ENCODE peak calls at places on chromosome 6, in seven cellular contexts. One of them, this sample, is unnamed.

GRCh38 chr6:134519456-134519855 is 201.5 kb upstream of the SGK1 start:
- DNase-seq in SK-N-SH: no peak
- DNase-seq in H1: no peak
- DNase-seq in HCT116: no peak
- DNase-seq in GM12878: peak; percentile 4
- DNase-seq in K562: no peak
- DNase-seq in HepG2: no peak
- DNase-seq in this sample: no peak

GRCh38 chr6:41718828-41719227 is 16.6 kb downstream of the TFEB start:
- DNase-seq in SK-N-SH: no peak
- DNase-seq in H1: no peak
- DNase-seq in HCT116: no peak
- DNase-seq in GM12878: no peak
- DNase-seq in K562: no peak
- DNase-seq in HepG2: no peak
- DNase-seq in this sample: no peak

GRCh38 chr6:136492409-136492808 is 57.8 kb downstream of the MAP7 start:
- DNase-seq in SK-N-SH: no peak
- DNase-seq in H1: no peak
- DNase-seq in HCT116: no peak
- DNase-seq in GM12878: no peak
- DNase-seq in K562: no peak
- DNase-seq in HepG2: no peak
- DNase-seq in this sample: no peak

GRCh38 chr6:134173936-134174789 is 121.7 kb upstream of the SLC2A12 start:
- DNase-seq in SK-N-SH: peak; percentile 67
- DNase-seq in H1: peak; percentile 95
- DNase-seq in HCT116: peak; percentile 76
- DNase-seq in GM12878: peak; percentile 54
- DNase-seq in K562: peak; percentile 64
- DNase-seq in HepG2: peak; percentile 79
- DNase-seq in this sample: peak; percentile 77

GRCh38 chr6:29447670-29448069 is 8.6 kb downstream of the OR10C1 start:
- DNase-seq in SK-N-SH: no peak
- DNase-seq in H1: no peak
- DNase-seq in HCT116: no peak
- DNase-seq in GM12878: no peak
- DNase-seq in K562: no peak
- DNase-seq in HepG2: no peak
- DNase-seq in this sample: peak; percentile 7

GRCh38 chr6:169171951-169172350 is 81.7 kb downstream of the THBS2 start:
- DNase-seq in SK-N-SH: no peak
- DNase-seq in H1: no peak
- DNase-seq in HCT116: no peak
- DNase-seq in GM12878: no peak
- DNase-seq in K562: no peak
- DNase-seq in HepG2: no peak
- DNase-seq in this sample: no peak

GRCh38 chr6:100452998-100453397 is 11.7 kb downstream of the SIM1 start:
- DNase-seq in SK-N-SH: no peak
- DNase-seq in H1: no peak
- DNase-seq in HCT116: no peak
- DNase-seq in GM12878: no peak
- DNase-seq in K562: no peak
- DNase-seq in HepG2: no peak
- DNase-seq in this sample: no peak

GRCh38 chr6:135604035-135604865 is 106.7 kb upstream of the AHI1 start:
- DNase-seq in SK-N-SH: no peak
- DNase-seq in H1: no peak
- DNase-seq in HCT116: no peak
- DNase-seq in GM12878: no peak
- DNase-seq in K562: no peak
- DNase-seq in HepG2: no peak
- DNase-seq in this sample: no peak

GRCh38 chr6:106715922-106716321 is 86.5 kb downstream of the QRSL1 start:
- DNase-seq in SK-N-SH: no peak
- DNase-seq in H1: no peak
- DNase-seq in HCT116: no peak
- DNase-seq in GM12878: no peak
- DNase-seq in K562: no peak
- DNase-seq in HepG2: no peak
- DNase-seq in this sample: no peak

GRCh38 chr6:54299542-54300269 is 8.5 kb upstream of the TINAG start:
- DNase-seq in SK-N-SH: no peak
- DNase-seq in H1: no peak
- DNase-seq in HCT116: no peak
- DNase-seq in GM12878: no peak
- DNase-seq in K562: no peak
- DNase-seq in HepG2: no peak
- DNase-seq in this sample: no peak

GRCh38 chr6:44133003-44133931 is 5.9 kb downstream of the TMEM63B start:
- DNase-seq in SK-N-SH: peak; percentile 94
- DNase-seq in H1: no peak
- DNase-seq in HCT116: peak; percentile 15
- DNase-seq in GM12878: no peak
- DNase-seq in K562: peak; percentile 60
- DNase-seq in HepG2: peak; percentile 68
- DNase-seq in this sample: peak; percentile 91

GRCh38 chr6:111586554-111586953 is 19.1 kb downstream of the TRAF3IP2 start:
- DNase-seq in SK-N-SH: no peak
- DNase-seq in H1: no peak
- DNase-seq in HCT116: no peak
- DNase-seq in GM12878: no peak
- DNase-seq in K562: no peak
- DNase-seq in HepG2: no peak
- DNase-seq in this sample: no peak

GRCh38 chr6:32170294-32170693 is 5.6 kb downstream of the AGPAT1 start:
- DNase-seq in SK-N-SH: no peak
- DNase-seq in H1: no peak
- DNase-seq in HCT116: no peak
- DNase-seq in GM12878: no peak
- DNase-seq in K562: no peak
- DNase-seq in HepG2: no peak
- DNase-seq in this sample: no peak

GRCh38 chr6:30998785-30999184 is 11.5 kb upstream of the MUC22 start:
- DNase-seq in SK-N-SH: no peak
- DNase-seq in H1: no peak
- DNase-seq in HCT116: no peak
- DNase-seq in GM12878: no peak
- DNase-seq in K562: no peak
- DNase-seq in HepG2: no peak
- DNase-seq in this sample: peak; percentile 39

GRCh38 chr6:116251568-116252384 is 2.1 kb downstream of the TSPYL4 start:
- DNase-seq in SK-N-SH: no peak
- DNase-seq in H1: no peak
- DNase-seq in HCT116: no peak
- DNase-seq in GM12878: no peak
- DNase-seq in K562: no peak
- DNase-seq in HepG2: no peak
- DNase-seq in this sample: no peak

GRCh38 chr6:1377526-1378223 is 11.7 kb upstream of the FOXF2 start:
- DNase-seq in SK-N-SH: no peak
- DNase-seq in H1: no peak
- DNase-seq in HCT116: no peak
- DNase-seq in GM12878: no peak
- DNase-seq in K562: no peak
- DNase-seq in HepG2: no peak
- DNase-seq in this sample: no peak
- TF ChIP-seq JUND in SK-N-SH: no peak
- TF ChIP-seq JUND in H1: no peak
- TF ChIP-seq JUND in HCT116: no peak
- TF ChIP-seq JUND in GM12878: no peak
- TF ChIP-seq JUND in K562: no peak
- TF ChIP-seq JUND in HepG2: no peak
- TF ChIP-seq JUND in this sample: no peak

DNA sequence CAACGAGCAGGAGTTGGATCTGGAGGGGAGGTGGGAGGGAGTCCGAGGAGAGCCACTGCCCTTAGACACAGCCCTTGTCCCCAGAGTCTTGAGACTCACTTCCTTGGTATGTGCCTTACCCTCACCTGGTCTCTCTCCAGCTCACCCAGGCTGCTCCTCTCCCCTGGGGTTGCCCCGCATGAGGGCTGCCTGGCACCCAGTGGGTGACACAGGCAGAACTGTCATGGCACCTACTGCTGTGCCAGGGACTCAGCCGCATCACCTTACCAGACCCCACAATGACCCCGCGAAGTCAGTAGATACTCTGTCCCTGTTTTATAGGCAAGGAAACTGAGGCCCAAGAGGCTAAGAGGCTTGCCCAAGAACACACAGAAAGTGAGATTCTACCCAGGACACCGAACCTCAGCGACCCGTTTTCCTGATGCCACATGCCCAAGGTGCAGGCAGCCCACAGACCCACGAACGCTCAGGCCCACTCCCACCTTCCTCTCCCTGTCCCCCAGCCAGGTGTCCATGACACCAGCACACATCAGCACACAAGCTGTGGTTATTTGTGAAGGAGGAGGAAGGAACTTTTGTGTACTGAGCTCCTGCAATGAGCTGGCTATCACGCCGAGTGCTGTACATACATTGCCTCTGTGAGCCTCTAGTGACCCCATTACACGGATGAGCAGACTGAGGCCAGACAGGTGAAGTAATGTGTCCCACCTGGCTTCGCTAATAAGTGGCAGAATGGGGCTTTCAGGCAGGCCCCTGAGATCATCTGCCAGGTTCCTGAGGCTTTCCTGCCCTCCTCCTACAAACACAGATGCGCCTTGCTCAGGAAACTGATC is 168.1 kb downstream of the GRM4 start:
- DNase-seq in SK-N-SH: peak; percentile 12
- DNase-seq in H1: peak; percentile 37
- DNase-seq in HCT116: no peak
- DNase-seq in GM12878: no peak
- DNase-seq in K562: no peak
- DNase-seq in HepG2: no peak
- DNase-seq in this sample: no peak
- TF ChIP-seq JUND in SK-N-SH: no peak
- TF ChIP-seq JUND in H1: no peak
- TF ChIP-seq JUND in HCT116: no peak
- TF ChIP-seq JUND in GM12878: no peak
- TF ChIP-seq JUND in K562: no peak
- TF ChIP-seq JUND in HepG2: no peak
- TF ChIP-seq JUND in this sample: no peak

DNA sequence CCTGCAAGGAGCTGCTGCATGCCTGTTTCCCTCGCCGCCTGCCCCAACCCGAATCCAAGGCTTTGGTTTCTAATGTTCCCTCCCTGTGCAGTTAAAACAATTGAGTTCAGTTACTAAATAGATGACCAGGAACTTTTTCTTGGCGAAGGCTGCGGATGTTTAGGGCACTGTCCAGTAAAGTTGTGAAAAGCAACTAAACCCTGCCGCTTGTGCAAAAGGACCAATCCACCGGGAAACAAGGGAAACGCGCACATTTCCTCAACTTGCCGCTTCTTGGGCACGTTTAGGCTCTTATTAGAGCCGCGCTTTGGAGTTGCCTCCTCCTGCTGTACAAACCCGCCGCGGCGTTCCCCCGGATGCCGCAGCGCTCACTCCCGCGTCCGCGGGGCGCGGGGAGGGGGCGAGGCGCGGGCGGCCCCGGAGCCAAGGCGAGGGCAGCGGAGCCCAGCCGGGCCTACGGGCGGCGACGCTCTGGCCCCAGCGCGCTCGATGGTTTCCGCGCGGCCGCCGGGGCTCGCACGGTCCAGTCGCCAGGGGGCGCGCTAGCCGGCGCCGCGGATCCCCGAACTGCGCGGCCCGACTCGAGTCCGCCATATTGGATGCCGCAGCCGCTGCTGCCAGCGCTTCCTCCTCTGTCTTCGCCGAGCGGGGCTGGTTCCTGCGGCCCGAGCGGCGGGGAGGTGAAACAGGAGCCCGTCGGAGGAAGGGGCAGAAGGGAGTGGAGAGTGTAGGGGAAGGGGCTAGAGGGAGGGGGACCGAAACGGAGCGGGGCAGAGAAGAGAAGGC is at the start of gene SCAF8:
- DNase-seq in SK-N-SH: peak; percentile 92
- DNase-seq in H1: peak; percentile 93
- DNase-seq in HCT116: peak; percentile 53
- DNase-seq in GM12878: peak; percentile 23
- DNase-seq in K562: peak; percentile 85
- DNase-seq in HepG2: peak; percentile 73
- DNase-seq in this sample: peak; percentile 84
- TF ChIP-seq JUND in SK-N-SH: no peak
- TF ChIP-seq JUND in H1: no peak
- TF ChIP-seq JUND in HCT116: peak; percentile 24
- TF ChIP-seq JUND in GM12878: no peak
- TF ChIP-seq JUND in K562: no peak
- TF ChIP-seq JUND in HepG2: peak; percentile 49
- TF ChIP-seq JUND in this sample: no peak

DNA sequence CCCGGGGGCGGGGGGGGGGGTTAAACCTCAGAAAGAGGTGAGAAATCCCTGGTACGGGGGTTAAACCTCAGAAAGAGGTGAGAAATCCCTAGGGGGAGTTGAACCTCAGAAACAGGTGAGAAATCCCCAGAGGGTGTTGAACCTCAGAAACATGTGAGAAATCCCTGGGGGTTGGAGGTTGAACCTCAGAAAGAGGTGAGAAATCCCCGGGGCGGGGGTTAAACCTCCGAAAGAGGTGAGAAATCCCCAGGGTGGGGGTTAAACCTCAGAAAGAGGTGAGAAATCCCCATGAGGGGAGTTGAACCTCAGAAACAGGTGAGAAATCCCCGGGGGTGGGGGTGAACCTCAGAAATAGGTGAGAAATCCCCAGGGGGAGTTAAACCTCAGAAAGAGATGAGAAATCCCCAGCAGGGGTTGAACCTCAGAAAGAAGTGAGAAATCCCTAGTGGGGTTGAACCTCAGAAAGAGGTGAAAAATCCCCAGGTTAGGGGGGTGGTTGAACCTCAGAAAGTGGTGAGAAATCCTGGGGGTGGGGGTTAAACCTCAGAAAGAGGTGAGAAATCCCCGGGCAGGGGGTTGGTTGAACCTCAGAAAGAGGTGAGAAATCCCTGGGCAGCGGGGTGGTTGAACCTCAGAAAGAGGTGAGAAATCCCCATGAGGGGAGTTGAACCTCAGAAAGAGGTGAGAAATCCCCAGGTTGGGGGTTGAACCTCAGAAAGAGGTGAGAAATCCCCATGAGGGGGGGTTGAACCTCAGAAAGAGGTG is 87.4 kb downstream of the PLG start:
- DNase-seq in SK-N-SH: no peak
- DNase-seq in H1: no peak
- DNase-seq in HCT116: no peak
- DNase-seq in GM12878: peak; percentile 49
- DNase-seq in K562: no peak
- DNase-seq in HepG2: no peak
- DNase-seq in this sample: no peak
- TF ChIP-seq JUND in SK-N-SH: no peak
- TF ChIP-seq JUND in H1: no peak
- TF ChIP-seq JUND in HCT116: no peak
- TF ChIP-seq JUND in GM12878: no peak
- TF ChIP-seq JUND in K562: no peak
- TF ChIP-seq JUND in HepG2: no peak
- TF ChIP-seq JUND in this sample: no peak